ENCODE peak calls at places on chromosomes 16 and 17, in seven cellular contexts. T is hepatocyte, J is Caco-2, O is colonic mucosa, X is gastrocnemius medialis, R is right lobe of liver, A is esophagus muscularis mucosa. U is an unnamed sample. For H3K9me3, the result is how much of the 10 kb centered on the place peaks cover.

GRCh38 chr17:31517524-31517923 is 126.0 kb downstream of the RAB11FIP4 start:
- DNase-seq in T (no peak), J (peak), O (no peak), X (no peak), R (no peak), A (no peak), U (no peak)

GRCh38 chr17:48816774-48817590 is at the start of gene TTLL6:
- DNase-seq in T (peak), J (peak), O (peak), X (peak), R (peak), A (peak), U (peak)

GRCh38 chr17:78875331-78875730 is 27.7 kb downstream of the CEP295NL start:
- DNase-seq in T (no peak), J (no peak), O (no peak), X (no peak), R (no peak), A (no peak), U (no peak)

GRCh38 chr17:17161121-17161520 is 45.0 kb downstream of the PLD6 start:
- DNase-seq in T (no peak), J (no peak), O (no peak), X (no peak), R (no peak), A (no peak), U (no peak)

GRCh38 chr17:44389281-44389680 is at the start of gene ITGA2B:
- DNase-seq in T (no peak), J (no peak), O (no peak), X (no peak), R (no peak), A (no peak), U (no peak)

GRCh38 chr17:38875477-38876080 is 5.7 kb downstream of the LASP1 start:
- DNase-seq in T (no peak), J (no peak), O (no peak), X (no peak), R (no peak), A (no peak), U (no peak)

GRCh38 chr16:12362482-12363458 is 386.2 kb downstream of the SNX29 start:
- DNase-seq in T (no peak), J (no peak), O (peak), X (peak), R (no peak), A (no peak), U (no peak)

GRCh38 chr16:3671424-3671823 is 16.9 kb downstream of the DNASE1 start:
- DNase-seq in T (no peak), J (no peak), O (no peak), X (no peak), R (no peak), A (no peak), U (no peak)

GRCh38 chr16:24776486-24777220 is 47.2 kb downstream of the TNRC6A start:
- DNase-seq in T (no peak), J (no peak), O (no peak), X (peak), R (peak), A (no peak), U (no peak)

GRCh38 chr16:85389679-85390470 is 223.2 kb upstream of the GSE1 start:
- DNase-seq in T (no peak), J (no peak), O (peak), X (no peak), R (peak), A (no peak), U (no peak)

DNA sequence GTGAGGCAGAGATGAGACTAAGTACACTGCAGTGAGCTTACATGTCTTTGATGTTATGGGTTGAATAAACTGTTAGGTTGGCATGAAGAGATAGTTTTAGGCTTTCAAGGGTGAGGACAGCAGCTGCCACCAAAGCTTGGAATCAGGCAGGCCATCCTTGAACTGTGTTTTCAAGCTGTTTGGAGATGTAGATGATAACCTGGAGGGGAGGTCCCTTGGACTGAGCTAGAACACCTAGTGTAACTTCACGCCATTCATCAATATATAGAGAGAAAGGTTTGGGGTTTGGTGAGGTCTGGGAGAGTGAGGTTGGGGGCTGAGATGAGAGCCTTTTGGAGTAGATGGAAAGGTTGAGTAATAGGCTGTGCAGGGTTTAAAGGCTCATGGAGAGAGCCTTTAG is 2447.0 kb downstream of the TP53TG3F start:
- DNase-seq in T (no peak), J (no peak), O (no peak), X (no peak), R (no peak), A (peak), U (no peak)
- H3K9me3 ChIP-seq in T (under half), J (under half), O (under half), X (under half), R (under half), A (under half), U (under half)

GRCh38 chr17:63689479-63689878 is 10.4 kb downstream of the LIMD2 start:
- DNase-seq in T (no peak), J (no peak), O (no peak), X (no peak), R (no peak), A (no peak), U (no peak)

GRCh38 chr17:63685021-63685420 is 14.9 kb downstream of the LIMD2 start:
- DNase-seq in T (no peak), J (no peak), O (no peak), X (no peak), R (no peak), A (no peak), U (no peak)

GRCh38 chr17:63685578-63685977 is 14.3 kb downstream of the LIMD2 start:
- DNase-seq in T (no peak), J (no peak), O (no peak), X (no peak), R (no peak), A (no peak), U (no peak)

GRCh38 chr17:63686138-63686685 is 13.7 kb downstream of the LIMD2 start:
- DNase-seq in T (no peak), J (no peak), O (no peak), X (no peak), R (no peak), A (no peak), U (no peak)

GRCh38 chr17:63688396-63689020 is 11.4 kb downstream of the LIMD2 start:
- DNase-seq in T (no peak), J (no peak), O (no peak), X (no peak), R (no peak), A (no peak), U (no peak)
- TF ChIP-seq CTCF in T (no peak), J (no peak), O (no peak), X (no peak), R (no peak), A (no peak), U (no peak)

GRCh38 chr17:77281024-77281903 is 140.5 kb downstream of the SEC14L1 start:
- DNase-seq in T (peak), J (peak), O (peak), X (peak), R (peak), A (no peak), U (no peak)

GRCh38 chr17:77281904-77282367 is 141.2 kb downstream of the SEC14L1 start:
- DNase-seq in T (peak), J (peak), O (peak), X (no peak), R (no peak), A (no peak), U (no peak)

GRCh38 chr17:77280304-77280910 is 139.6 kb downstream of the SEC14L1 start:
- DNase-seq in T (peak), J (no peak), O (peak), X (no peak), R (no peak), A (no peak), U (no peak)

GRCh38 chr17:77282524-77283515 is 142.1 kb downstream of the SEC14L1 start:
- DNase-seq in T (peak), J (no peak), O (peak), X (no peak), R (peak), A (no peak), U (no peak)

DNA sequence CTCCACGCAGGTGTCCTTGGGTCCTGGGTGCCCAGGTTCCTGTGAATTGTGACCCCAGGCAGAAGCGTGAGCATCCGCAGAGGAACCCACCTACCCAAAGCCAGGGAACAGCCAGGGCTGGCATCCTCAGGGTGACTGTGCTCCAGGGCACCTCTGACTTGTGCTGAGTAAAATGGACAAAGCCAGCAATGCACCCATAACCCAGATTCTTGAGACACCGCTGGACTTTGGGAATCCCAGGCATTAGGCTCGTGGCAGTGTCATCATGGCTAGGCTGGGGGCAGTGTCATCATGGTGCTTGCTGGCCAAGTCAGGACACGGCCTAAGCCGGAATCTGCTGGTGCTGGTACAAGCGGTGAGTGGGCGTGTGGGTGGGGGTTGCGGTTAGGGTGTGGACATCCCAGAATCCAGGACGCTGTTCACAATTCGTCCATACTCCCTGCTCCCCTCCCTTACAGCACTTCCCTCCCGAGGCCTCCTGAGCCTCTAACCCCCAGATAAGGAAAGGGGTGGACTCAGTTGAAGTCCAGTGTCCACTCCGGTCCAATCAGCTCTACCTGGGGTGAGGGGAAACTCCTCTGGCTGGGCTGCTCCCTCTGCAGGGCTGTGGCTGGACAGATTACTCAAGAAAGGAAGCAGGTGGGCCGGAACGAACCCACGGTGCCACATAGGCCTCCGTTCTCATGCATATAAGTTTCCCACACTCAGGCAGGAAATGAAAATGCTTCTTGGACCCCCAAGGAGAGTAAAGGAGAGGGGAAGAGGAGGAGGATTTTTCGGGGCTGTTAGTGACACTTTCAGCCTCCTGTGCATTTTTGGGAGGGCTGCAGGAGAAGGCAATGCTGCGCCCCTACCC is 138.9 kb downstream of the SEC14L1 start:
- DNase-seq in T (peak), J (peak), O (peak), X (no peak), R (no peak), A (no peak), U (no peak)
- H3K9me3 ChIP-seq in T (under half), J (under half), O (under half), X (under half), R (under half), A (under half), U (under half)

GRCh38 chr17:39923836-39924690 is 3.3 kb downstream of the ORMDL3 start:
- DNase-seq in T (peak), J (no peak), O (no peak), X (no peak), R (peak), A (no peak), U (no peak)
- TF ChIP-seq CTCF in T (peak), J (no peak), O (no peak), X (no peak), R (no peak), A (no peak), U (no peak)

DNA sequence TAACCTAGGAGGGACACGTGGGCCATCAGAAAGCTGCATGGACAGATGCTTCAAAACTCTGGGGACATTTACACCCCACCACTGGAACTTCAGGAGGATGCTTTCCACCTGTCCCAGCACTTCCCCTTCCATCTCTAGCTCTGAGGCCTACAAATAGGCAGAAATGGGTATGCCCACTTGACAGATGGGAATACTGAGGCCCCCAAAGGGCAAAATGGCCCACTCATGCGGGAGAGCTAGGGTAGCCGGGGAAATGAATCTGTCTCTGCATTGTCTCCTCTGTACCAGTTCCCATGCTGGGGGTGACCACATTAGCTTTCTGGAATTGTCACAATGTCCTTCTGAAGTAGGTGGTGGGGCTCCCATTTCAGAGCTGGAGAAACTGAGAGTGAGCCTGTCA is 592.1 kb upstream of the CDH5 start:
- DNase-seq in T (no peak), J (no peak), O (no peak), X (no peak), R (no peak), A (no peak), U (no peak)
- H3K9me3 ChIP-seq in T (under half), J (under half), O (under half), X (under half), R (under half), A (under half), U (under half)

GRCh38 chr16:78460428-78460827 is 361.0 kb downstream of the WWOX start:
- DNase-seq in T (peak), J (no peak), O (no peak), X (no peak), R (no peak), A (no peak), U (no peak)
- TF ChIP-seq CTCF in T (no peak), J (no peak), O (no peak), X (no peak), R (no peak), A (no peak), U (no peak)

GRCh38 chr16:76038097-76038496 is 239.1 kb upstream of the CNTNAP4 start:
- DNase-seq in T (no peak), J (no peak), O (no peak), X (no peak), R (no peak), A (no peak), U (no peak)

DNA sequence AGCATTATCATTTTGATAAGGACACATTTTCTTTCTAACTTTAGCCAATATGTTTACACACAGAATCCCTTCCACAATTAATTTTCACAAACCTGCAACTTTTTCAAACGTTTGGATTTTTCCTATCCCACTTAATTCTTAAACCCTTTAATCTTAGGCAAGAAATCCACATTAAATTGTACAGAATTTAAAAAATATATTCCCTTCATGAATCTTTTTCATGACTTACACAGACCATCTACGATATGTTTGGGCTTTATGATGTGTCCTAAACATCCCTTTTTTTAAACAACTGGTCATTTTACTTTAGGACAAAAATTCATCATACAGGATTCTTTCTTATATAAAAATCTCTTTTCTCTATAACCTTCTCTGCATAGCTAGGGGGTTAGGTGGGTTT is 241.5 kb upstream of the CNTNAP4 start:
- DNase-seq in T (no peak), J (peak), O (no peak), X (no peak), R (no peak), A (no peak), U (no peak)
- H3K9me3 ChIP-seq in T (under half), J (under half), O (under half), X (under half), R (under half), A (under half), U (under half)

DNA sequence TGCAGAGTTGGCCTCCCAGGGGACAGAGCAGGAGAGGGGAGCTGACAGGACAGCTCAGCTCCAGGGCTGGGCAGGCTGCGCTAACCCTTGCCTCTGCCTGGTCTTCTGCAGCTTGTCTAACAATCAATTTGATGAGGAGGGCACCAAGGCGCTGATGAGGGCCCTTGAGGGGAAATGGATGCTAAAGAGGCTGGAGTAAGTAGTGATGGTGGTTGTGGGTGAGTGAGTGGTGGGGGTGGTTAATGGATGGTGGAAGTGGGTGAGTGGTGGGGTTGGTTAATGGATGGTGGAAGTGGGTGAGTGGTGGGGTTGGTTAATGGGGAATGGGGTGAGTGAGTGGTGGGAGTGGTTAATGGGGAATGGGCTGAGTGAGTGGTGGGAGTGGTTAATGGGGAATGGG is 22.0 kb upstream of the CPNE2 start:
- DNase-seq in T (no peak), J (no peak), O (no peak), X (no peak), R (no peak), A (no peak), U (no peak)
- TF ChIP-seq CTCF in T (no peak), J (no peak), O (no peak), X (no peak), R (no peak), A (no peak), U (no peak)

GRCh38 chr16:11236855-11237254 is 19.1 kb downstream of the SOCS1 start:
- DNase-seq in T (no peak), J (no peak), O (no peak), X (no peak), R (no peak), A (peak), U (no peak)

GRCh38 chr16:11236441-11236840 is 19.6 kb downstream of the SOCS1 start:
- DNase-seq in T (no peak), J (no peak), O (no peak), X (no peak), R (no peak), A (no peak), U (no peak)

GRCh38 chr16:11239644-11240632 is 16.1 kb downstream of the SOCS1 start:
- DNase-seq in T (no peak), J (no peak), O (no peak), X (no peak), R (no peak), A (no peak), U (no peak)

GRCh38 chr16:11240636-11241473 is 15.1 kb downstream of the SOCS1 start:
- DNase-seq in T (no peak), J (no peak), O (no peak), X (peak), R (no peak), A (no peak), U (no peak)

DNA sequence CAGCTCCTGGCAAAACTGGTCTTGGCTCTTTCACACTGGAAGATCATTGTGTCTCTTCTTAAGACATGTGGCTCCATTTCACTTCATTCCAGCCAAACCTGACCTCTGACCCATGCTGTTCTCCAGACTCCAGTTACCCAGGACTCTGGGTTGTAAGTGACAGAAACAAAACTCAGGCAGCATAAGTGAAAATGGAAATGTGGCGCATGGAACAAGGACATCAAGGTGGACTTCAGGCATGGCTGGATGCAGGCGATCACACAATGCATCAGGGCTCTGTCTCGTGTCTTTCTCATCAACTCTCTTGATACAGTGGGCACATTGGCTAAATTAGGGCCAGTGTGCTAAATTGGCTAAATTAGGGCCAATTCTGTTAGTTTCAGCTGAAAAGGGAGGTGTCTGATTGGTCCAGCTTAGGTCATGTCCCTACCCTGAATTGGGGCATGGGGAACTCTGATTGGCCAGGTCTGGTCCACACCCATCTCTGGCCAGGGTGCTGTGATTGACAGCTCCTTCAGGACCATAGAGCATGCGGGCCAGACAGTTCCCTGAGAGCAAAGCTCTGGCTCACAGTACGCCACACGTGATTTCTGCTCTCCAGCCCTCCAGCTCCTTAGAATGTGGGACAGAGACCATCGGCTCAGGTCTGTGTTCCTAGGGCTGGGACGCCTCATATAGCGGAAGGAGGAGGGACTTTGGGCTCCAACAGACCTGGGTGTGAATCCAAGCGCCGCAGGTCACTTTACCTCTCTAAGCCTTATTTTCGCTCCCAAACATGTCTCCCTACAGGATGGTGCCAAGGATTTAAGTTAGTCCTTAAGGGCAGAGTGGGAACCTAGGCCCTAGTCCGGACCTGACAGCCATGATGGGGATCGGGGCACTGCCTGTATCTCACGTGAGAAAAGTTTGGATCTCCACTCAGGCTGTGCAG is 17.5 kb downstream of the SOCS1 start:
- DNase-seq in T (no peak), J (no peak), O (no peak), X (no peak), R (no peak), A (no peak), U (no peak)
- H3K9me3 ChIP-seq in T (under half), J (under half), O (under half), X (under half), R (under half), A (under half), U (under half)

DNA sequence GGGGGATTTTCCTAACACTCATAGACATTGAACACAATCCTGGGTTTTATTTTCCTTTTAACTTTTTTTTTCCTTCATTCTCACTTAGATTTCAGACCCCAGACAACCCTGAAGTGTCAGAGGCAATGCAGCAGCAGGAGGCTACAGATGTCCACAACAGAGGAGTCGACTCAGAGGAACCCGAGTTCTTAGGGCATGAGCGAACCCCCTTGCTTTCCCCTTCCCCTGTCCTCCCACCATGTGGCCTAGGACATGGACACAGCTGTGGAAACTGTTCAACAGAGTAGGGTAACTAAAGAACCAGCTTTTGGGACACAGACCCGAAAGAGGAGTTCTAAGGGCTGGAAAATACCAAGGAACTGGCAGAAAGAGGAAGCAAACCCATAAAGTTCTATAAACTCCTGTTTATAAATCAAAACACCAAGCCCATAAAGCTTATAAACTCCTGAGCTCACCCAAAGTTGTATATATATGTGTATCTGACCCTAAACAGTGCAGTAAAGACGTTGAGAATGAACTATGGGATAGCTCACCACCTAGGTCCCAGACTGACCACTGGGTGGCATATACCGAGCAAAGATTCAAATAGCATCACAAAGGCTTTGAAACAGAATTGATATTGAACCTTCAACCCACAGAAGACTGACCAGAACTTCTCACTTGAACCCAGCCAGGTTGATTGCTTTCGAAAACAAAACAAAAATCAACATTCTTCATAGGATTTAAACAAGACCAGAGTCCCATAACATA is 33.9 kb downstream of the CMTM4 start:
- DNase-seq in T (peak), J (peak), O (no peak), X (no peak), R (no peak), A (no peak), U (no peak)
- TF ChIP-seq CTCF in T (peak), J (peak), O (peak), X (no peak), R (peak), A (peak), U (peak)